ENCODE peak calls at places on chromosome 7, in seven cellular contexts. P is left lung, U is uterus, Z is body of pancreas, E is left ventricle myocardium inferior, M is ovary, X is Peyer's patch. N is an unnamed sample.

GRCh38 chr7:75993689-75994387 is 557 bp downstream of the TMEM120A start:
- DNase-seq in Z (peak), M (peak), U (peak), P (peak), X (peak), E (peak), N (peak)

GRCh38 chr7:45178241-45179225 is 20.9 kb downstream of the RAMP3 start:
- DNase-seq in P (no peak), E (no peak), Z (no peak), X (no peak), M (no peak), U (peak), N (no peak)

GRCh38 chr7:51467384-51468017 is 150.9 kb upstream of the COBL start:
- DNase-seq in E (no peak), Z (no peak), U (no peak), P (no peak), X (no peak), M (no peak), N (no peak)

GRCh38 chr7:40733578-40733977 is 598.8 kb downstream of the SUGCT start:
- DNase-seq in X (no peak), U (no peak), M (no peak), P (no peak), Z (no peak), E (no peak), N (no peak)

GRCh38 chr7:7017707-7018265 is 164.6 kb upstream of the C1GALT1 start:
- DNase-seq in X (no peak), U (no peak), M (no peak), Z (no peak), P (no peak), E (no peak), N (no peak)

GRCh38 chr7:55439627-55440026 is 74.5 kb downstream of the LANCL2 start:
- DNase-seq in P (peak), E (no peak), Z (no peak), X (no peak), U (no peak), M (no peak), N (no peak)

GRCh38 chr7:76071316-76072242 is 23.7 kb downstream of the MDH2 start:
- DNase-seq in M (peak), X (no peak), U (peak), E (peak), Z (peak), P (peak), N (no peak)

GRCh38 chr7:106887376-106887775 is 22.3 kb downstream of the PIK3CG start:
- DNase-seq in U (no peak), E (no peak), Z (no peak), P (no peak), M (no peak), X (no peak), N (no peak)

GRCh38 chr7:74000489-74001149 is 27.4 kb upstream of the ELN start:
- DNase-seq in X (no peak), Z (no peak), U (no peak), P (peak), M (no peak), E (no peak), N (no peak)

GRCh38 chr7:118872568-118872967 is 648.1 kb downstream of the ANKRD7 start:
- DNase-seq in M (no peak), E (no peak), U (no peak), Z (no peak), P (no peak), X (no peak), N (no peak)

GRCh38 chr7:47833211-47833610 is 115.1 kb downstream of the PKD1L1 start:
- DNase-seq in X (peak), P (no peak), U (no peak), Z (no peak), E (no peak), M (no peak), N (no peak)

GRCh38 chr7:158782638-158783490 is 46.4 kb downstream of the ESYT2 start:
- DNase-seq in M (peak), E (peak), U (peak), P (no peak), X (no peak), Z (peak), N (no peak)

GRCh38 chr7:140898794-140899548 is 25.8 kb downstream of the BRAF start:
- DNase-seq in M (no peak), E (no peak), X (no peak), P (no peak), U (no peak), Z (no peak), N (no peak)

GRCh38 chr7:134468054-134468453 is 9.2 kb upstream of the AKR1B1 start:
- DNase-seq in M (no peak), P (no peak), U (no peak), E (no peak), X (no peak), Z (no peak), N (no peak)

GRCh38 chr7:28536259-28536658 is 123.9 kb downstream of the CREB5 start:
- DNase-seq in M (peak), P (no peak), Z (no peak), E (no peak), U (peak), X (no peak), N (no peak)

GRCh38 chr7:158296798-158297104 is 290.9 kb downstream of the PTPRN2 start:
- DNase-seq in M (no peak), P (no peak), U (no peak), E (no peak), Z (no peak), X (no peak), N (no peak)

GRCh38 chr7:80711521-80711920 is 73.1 kb downstream of the CD36 start:
- DNase-seq in U (no peak), M (no peak), P (no peak), Z (no peak), E (no peak), X (no peak), N (no peak)

GRCh38 chr7:114409750-114410149 is 4.9 kb upstream of the FOXP2 start:
- DNase-seq in M (no peak), P (no peak), X (no peak), Z (no peak), U (no peak), E (no peak), N (no peak)
- H3K27ac ChIP-seq in M (no peak), P (no peak), X (no peak), Z (no peak), U (no peak), E (no peak), N (no peak)

GRCh38 chr7:95608344-95609173 is 12.2 kb upstream of the PDK4 start:
- DNase-seq in P (peak), E (peak), Z (peak), X (peak), U (peak), M (peak), N (peak)
- H3K27ac ChIP-seq in P (peak), E (peak), Z (peak), X (peak), U (peak), M (peak), N (peak)

GRCh38 chr7:85101347-85101746 is 85.5 kb downstream of the SEMA3D start:
- DNase-seq in M (no peak), E (no peak), P (no peak), X (no peak), U (no peak), Z (no peak), N (no peak)
- H3K27ac ChIP-seq in M (no peak), E (no peak), P (no peak), X (no peak), U (no peak), Z (no peak), N (no peak)

GRCh38 chr7:150715293-150715692 is 1.1 kb upstream of the GIMAP1 start:
- DNase-seq in U (no peak), M (no peak), E (no peak), Z (no peak), X (no peak), P (no peak), N (no peak)

GRCh38 chr7:150717821-150718420 is 1.5 kb downstream of the GIMAP1 start:
- DNase-seq in X (no peak), P (no peak), Z (no peak), M (no peak), U (no peak), E (no peak), N (no peak)

GRCh38 chr7:150716939-150717338 is 526 bp downstream of the GIMAP1 start:
- DNase-seq in X (no peak), E (no peak), U (no peak), M (no peak), Z (no peak), P (no peak), N (no peak)

GRCh38 chr7:150715738-150716137 is 675 bp upstream of the GIMAP1 start:
- DNase-seq in U (no peak), P (no peak), Z (no peak), X (no peak), E (no peak), M (no peak), N (no peak)

GRCh38 chr7:150716368-150716767 is at the start of gene GIMAP1:
- DNase-seq in Z (no peak), P (no peak), X (peak), M (no peak), U (peak), E (peak), N (no peak)
- H3K27ac ChIP-seq in Z (peak), P (peak), X (peak), M (no peak), U (peak), E (peak), N (peak)

GRCh38 chr7:42611961-42612360 is 299.9 kb downstream of the C7orf25 start:
- DNase-seq in X (no peak), P (no peak), Z (no peak), U (no peak), M (no peak), E (no peak), N (no peak)
- H3K27ac ChIP-seq in X (no peak), P (no peak), Z (no peak), U (no peak), M (no peak), E (no peak), N (no peak)

N was measured in right lobe of liver.